ENCODE peak calls at places on chromosome 3, in eight cellular contexts. W is GM13976, G is substantia nigra, T is mesendoderm, E is SJSA1, I is naive B cell, J is stromal cell of bone marrow, U is fibroblast of gingiva. B is an unnamed sample.

GRCh38 chr3:159945930-159946329 is 42.7 kb upstream of the IL12A start:
- DNase-seq in W (no peak), G (no peak), T (no peak), E (no peak), I (no peak), J (no peak), U (no peak), B (no peak)

GRCh38 chr3:170179444-170179843 is 2.1 kb downstream of the PHC3 start:
- DNase-seq in W (no peak), G (no peak), T (no peak), E (no peak), I (no peak), J (no peak), U (no peak), B (no peak)

GRCh38 chr3:177835008-177835407 is 637.7 kb upstream of the TBL1XR1 start:
- DNase-seq in W (no peak), G (no peak), T (no peak), E (peak), I (no peak), J (peak), U (peak), B (no peak)

GRCh38 chr3:160587105-160587504 is 21.7 kb upstream of the KPNA4 start:
- DNase-seq in W (no peak), G (no peak), T (no peak), E (no peak), I (no peak), J (no peak), U (no peak), B (no peak)

GRCh38 chr3:56976666-56977560 is 83.6 kb upstream of the SPATA12 start:
- DNase-seq in W (no peak), G (peak), T (peak), E (no peak), I (no peak), J (peak), U (peak), B (no peak)

GRCh38 chr3:133930341-133930933 is 34.8 kb upstream of the RAB6B start:
- DNase-seq in W (peak), G (no peak), T (peak), E (peak), I (no peak), J (peak), U (peak), B (no peak)

GRCh38 chr3:43995078-43995928 is 246.4 kb upstream of the TOPAZ1 start:
- DNase-seq in W (peak), G (no peak), T (peak), E (no peak), I (peak), J (no peak), U (no peak), B (no peak)

GRCh38 chr3:160444411-160444810 is 5.2 kb downstream of the TRIM59 start:
- DNase-seq in W (no peak), G (no peak), T (no peak), E (no peak), I (no peak), J (no peak), U (no peak), B (no peak)

GRCh38 chr3:190004656-190005055 is 116.0 kb downstream of the P3H2 start:
- DNase-seq in W (no peak), G (no peak), T (no peak), E (no peak), I (no peak), J (no peak), U (no peak), B (no peak)

GRCh38 chr3:118641608-118642007 is 393.0 kb downstream of the IGSF11 start:
- DNase-seq in W (no peak), G (no peak), T (peak), E (no peak), I (no peak), J (no peak), U (no peak), B (no peak)

GRCh38 chr3:135991621-135992020 is 26.1 kb downstream of the PPP2R3A start:
- DNase-seq in W (no peak), G (no peak), T (no peak), E (peak), I (no peak), J (no peak), U (no peak), B (no peak)

GRCh38 chr3:105233056-105233455 is 133.7 kb upstream of the ALCAM start:
- DNase-seq in W (no peak), G (no peak), T (no peak), E (no peak), I (no peak), J (no peak), U (no peak), B (no peak)

GRCh38 chr3:128317698-128318231 is 148.9 kb downstream of the DNAJB8 start:
- DNase-seq in W (no peak), G (no peak), T (peak), E (no peak), I (no peak), J (no peak), U (no peak), B (no peak)

GRCh38 chr3:53764376-53764775 is 81.8 kb downstream of the CHDH start:
- DNase-seq in W (no peak), G (no peak), T (no peak), E (no peak), I (no peak), J (no peak), U (no peak), B (no peak)

GRCh38 chr3:82050382-82050781 is 288.9 kb upstream of the GBE1 start:
- DNase-seq in W (no peak), G (no peak), T (no peak), E (no peak), I (no peak), J (no peak), U (no peak), B (no peak)

GRCh38 chr3:10926831-10927521 is 65.6 kb upstream of the SLC6A1 start:
- DNase-seq in W (no peak), G (no peak), T (no peak), E (no peak), I (no peak), J (peak), U (no peak), B (peak)

GRCh38 chr3:492586-493296 is 296.2 kb downstream of the CHL1 start:
- DNase-seq in W (no peak), G (no peak), T (peak), E (no peak), I (no peak), J (no peak), U (no peak), B (no peak)

GRCh38 chr3:81545572-81545971 is 215.9 kb downstream of the GBE1 start:
- DNase-seq in W (no peak), G (no peak), T (no peak), E (no peak), I (no peak), J (peak), U (peak), B (no peak)

GRCh38 chr3:60917136-60917535 is 334.1 kb downstream of the FHIT start:
- DNase-seq in W (no peak), G (peak), T (no peak), E (no peak), I (no peak), J (no peak), U (no peak), B (peak)

GRCh38 chr3:136048068-136048467 is 82.5 kb downstream of the PPP2R3A start:
- DNase-seq in W (no peak), G (no peak), T (no peak), E (no peak), I (no peak), J (no peak), U (no peak), B (no peak)

GRCh38 chr3:20054549-20054987 is 14.3 kb downstream of the KAT2B start:
- DNase-seq in W (peak), G (no peak), T (no peak), E (peak), I (no peak), J (peak), U (peak), B (peak)

B was measured in left cardiac atrium.